ENCODE peak calls at places on chromosomes 11 and 22, in six cellular contexts. Q, L, B, Y, R and S are unnamed samples.

GRCh38 chr22:27094633-27095308 is 437.4 kb downstream of the MIAT start:
- DNase-seq in Q (no peak), L (no peak), B (peak), Y (peak), R (no peak), S (no peak)

GRCh38 chr11:64545605-64546004 is 45.4 kb upstream of the SLC22A12 start:
- DNase-seq in Q (peak), L (no peak), B (no peak), Y (peak), R (no peak), S (no peak)

GRCh38 chr11:21511835-21512440 is 680.9 kb upstream of the ANO5 start:
- DNase-seq in Q (no peak), L (peak), B (no peak), Y (peak), R (peak), S (no peak)

GRCh38 chr11:65427691-65428577 is 5.3 kb downstream of the NEAT1 start:
- DNase-seq in Q (no peak), L (no peak), B (peak), Y (peak), R (no peak), S (no peak)

GRCh38 chr22:28604961-28605360 is 74.7 kb downstream of the TTC28 start:
- DNase-seq in Q (no peak), L (no peak), B (no peak), Y (peak), R (no peak), S (no peak)

GRCh38 chr11:93528757-93529639 is 14.2 kb downstream of the SMCO4 start:
- DNase-seq in Q (no peak), L (no peak), B (no peak), Y (no peak), R (no peak), S (no peak)

GRCh38 chr11:104573431-104573830 is 324.8 kb downstream of the CASP12 start:
- DNase-seq in Q (peak), L (no peak), B (no peak), Y (peak), R (no peak), S (no peak)

GRCh38 chr11:97345031-97345430 is 955.2 kb downstream of the JRKL start:
- DNase-seq in Q (no peak), L (no peak), B (no peak), Y (no peak), R (no peak), S (no peak)

GRCh38 chr11:1499899-1500298 is 13.3 kb upstream of the MOB2 start:
- DNase-seq in Q (no peak), L (no peak), B (peak), Y (no peak), R (no peak), S (no peak)

GRCh38 chr11:129408865-129409444 is 33.3 kb downstream of the BARX2 start:
- DNase-seq in Q (no peak), L (no peak), B (no peak), Y (no peak), R (no peak), S (no peak)

GRCh38 chr11:122089111-122089510 is 26.9 kb downstream of the BLID start:
- DNase-seq in Q (no peak), L (no peak), B (no peak), Y (no peak), R (no peak), S (no peak)

GRCh38 chr11:119432484-119433368 is 9.8 kb upstream of the THY1 start:
- DNase-seq in Q (peak), L (no peak), B (no peak), Y (peak), R (no peak), S (no peak)

GRCh38 chr22:36585841-36586240 is 56.9 kb upstream of the EIF3D start:
- DNase-seq in Q (no peak), L (no peak), B (no peak), Y (no peak), R (no peak), S (no peak)

GRCh38 chr11:105164226-105164625 is 24.7 kb upstream of the CARD18 start:
- DNase-seq in Q (no peak), L (no peak), B (no peak), Y (no peak), R (no peak), S (no peak)

GRCh38 chr22:50502628-50503474 is 4.7 kb downstream of the LMF2 start:
- DNase-seq in Q (no peak), L (no peak), B (no peak), Y (no peak), R (no peak), S (no peak)

GRCh38 chr22:31211862-31212730 is at the start of gene LIMK2:
- DNase-seq in Q (peak), L (peak), B (peak), Y (peak), R (peak), S (peak)

GRCh38 chr22:22414266-22414665 is 94.3 kb downstream of the ZNF280B start:
- DNase-seq in Q (no peak), L (no peak), B (no peak), Y (no peak), R (no peak), S (no peak)
- TF ChIP-seq CTCF in Q (no peak), L (no peak), B (no peak), Y (no peak), R (no peak), S (no peak)

GRCh38 chr11:27678242-27678641 is 22.0 kb downstream of the BDNF start:
- DNase-seq in Q (no peak), L (no peak), B (no peak), Y (no peak), R (no peak), S (no peak)
- TF ChIP-seq CTCF in Q (no peak), L (no peak), B (no peak), Y (no peak), R (no peak), S (no peak)

GRCh38 chr11:126132319-126132718 is 69.7 kb upstream of the CDON start:
- DNase-seq in Q (no peak), L (no peak), B (peak), Y (peak), R (no peak), S (no peak)
- TF ChIP-seq CTCF in Q (no peak), L (no peak), B (no peak), Y (no peak), R (no peak), S (no peak)

GRCh38 chr11:77411238-77411637 is 62.7 kb downstream of the PAK1 start:
- DNase-seq in Q (no peak), L (peak), B (peak), Y (peak), R (peak), S (peak)

GRCh38 chr11:77410076-77410827 is 63.6 kb downstream of the PAK1 start:
- DNase-seq in Q (no peak), L (no peak), B (no peak), Y (no peak), R (no peak), S (no peak)

GRCh38 chr11:77413850-77414249 is 60.0 kb downstream of the PAK1 start:
- DNase-seq in Q (no peak), L (no peak), B (no peak), Y (no peak), R (no peak), S (no peak)

GRCh38 chr11:77412814-77413213 is 61.1 kb downstream of the PAK1 start:
- DNase-seq in Q (no peak), L (no peak), B (no peak), Y (no peak), R (no peak), S (no peak)

DNA sequence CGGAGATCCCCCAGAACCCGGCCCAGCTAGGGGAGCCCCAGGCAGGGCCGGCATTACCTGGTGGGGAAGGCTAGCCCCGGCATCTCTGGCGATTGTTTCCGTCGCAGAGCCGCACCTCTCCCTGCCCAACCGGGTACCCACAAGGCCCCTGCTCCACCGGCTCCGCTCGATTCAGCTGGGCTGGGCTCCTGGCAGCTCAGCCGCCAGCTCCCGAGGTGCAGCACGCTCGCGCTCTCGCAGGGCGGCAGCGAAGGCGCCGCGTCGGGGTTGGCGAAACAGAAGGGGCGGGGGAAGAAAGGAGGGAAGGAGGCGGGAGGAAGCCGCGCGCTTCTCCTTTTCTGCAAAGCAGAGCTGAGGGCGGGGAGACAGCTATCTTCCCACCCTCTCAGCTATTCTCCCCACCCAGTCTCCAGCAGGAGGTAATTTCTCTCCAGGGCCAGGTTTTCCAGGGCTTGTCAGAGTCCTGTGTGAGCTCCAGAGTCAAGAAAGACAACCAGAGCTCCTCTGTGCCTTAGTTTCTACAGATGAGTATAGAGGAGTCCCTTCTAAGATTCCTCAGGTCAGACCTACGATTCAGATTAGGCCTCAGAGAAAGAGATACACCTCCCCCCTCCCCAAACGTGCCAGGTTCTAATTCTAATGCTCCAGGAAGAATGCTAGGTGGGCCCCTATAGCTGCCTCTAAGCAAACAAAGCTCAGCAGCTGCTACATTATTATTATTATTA is 62.0 kb downstream of the PAK1 start:
- DNase-seq in Q (peak), L (peak), B (peak), Y (peak), R (peak), S (peak)
- TF ChIP-seq CTCF in Q (no peak), L (no peak), B (no peak), Y (no peak), R (peak), S (no peak)

DNA sequence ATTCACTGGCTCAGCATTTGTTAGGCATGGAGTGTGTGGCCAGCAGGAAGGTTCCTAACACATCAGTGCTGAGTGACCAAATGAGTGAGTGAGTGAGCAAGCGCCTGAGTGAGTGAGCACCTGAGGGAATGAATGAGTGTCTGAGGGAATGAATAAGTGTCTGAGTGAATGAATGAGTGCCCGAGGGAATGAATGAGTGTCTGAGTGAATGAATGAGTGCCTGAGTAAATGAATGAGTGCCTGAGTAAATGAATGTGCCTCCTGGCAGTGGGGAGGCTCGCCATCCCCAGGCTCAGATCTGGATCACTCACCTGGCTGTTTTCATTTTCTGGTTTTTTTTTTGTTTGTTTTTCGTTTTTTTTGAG is 52.1 kb upstream of the TCF20 start:
- DNase-seq in Q (no peak), L (no peak), B (no peak), Y (no peak), R (no peak), S (no peak)
- TF ChIP-seq CTCF in Q (no peak), L (no peak), B (no peak), Y (no peak), R (no peak), S (no peak)

GRCh38 chr11:12088047-12088481 is 22.3 kb upstream of the MICAL2 start:
- DNase-seq in Q (no peak), L (peak), B (peak), Y (peak), R (no peak), S (peak)
- TF ChIP-seq CTCF in Q (peak), L (peak), B (no peak), Y (peak), R (no peak), S (no peak)

GRCh38 chr11:50275133-50275532 is 242.5 kb downstream of the OR4C45 start:
- DNase-seq in Q (no peak), L (no peak), B (no peak), Y (no peak), R (no peak), S (no peak)

GRCh38 chr11:50278756-50279155 is 246.1 kb downstream of the OR4C45 start:
- DNase-seq in Q (no peak), L (no peak), B (no peak), Y (no peak), R (no peak), S (no peak)
- TF ChIP-seq CTCF in Q (no peak), L (no peak), B (no peak), Y (no peak), R (no peak), S (no peak)